ENCODE peak calls at places on chromosomes 2 and 18, in ten cellular contexts. W is neural crest cell; Z is GM04503; I is EH; T is M059J; S is stimulated activated effector memory CD8-positive, alpha-beta T cell treated with anti-CD3 and anti-CD28 coated beads, Interleukin-12 subunit alpha, Interleukin-12 subunit beta, amount 100 ng/mL, for 72 hours; E is GM23248; M is GM12865; Y is D721Med; C is dorsolateral prefrontal cortex. N is an unnamed sample.

GRCh38 chr2:150732064-150732463 is 244.6 kb upstream of the RND3 start:
- DNase-seq in S (no peak), C (no peak), E (peak), I (peak), M (peak), W (no peak), Y (no peak), Z (peak), T (peak), N (no peak)

GRCh38 chr18:50726960-50727589 is 92.7 kb downstream of the MRO start:
- DNase-seq in C (peak), I (no peak), T (no peak), S (no peak), E (no peak), Y (no peak), W (no peak), M (peak), Z (no peak), N (no peak)

GRCh38 chr18:27599202-27599829 is 414.2 kb upstream of the CHST9 start:
- DNase-seq in C (peak), Y (no peak), S (no peak), W (peak), I (peak), T (peak), M (peak), Z (peak), E (peak), N (peak)

GRCh38 chr18:29418136-29418535 is 1241.2 kb upstream of the CDH2 start:
- DNase-seq in E (peak), Z (peak), S (no peak), T (peak), M (no peak), C (no peak), Y (no peak), W (no peak), I (peak), N (no peak)

GRCh38 chr2:27379840-27380625 is 501 bp downstream of the ZNF513 start:
- DNase-seq in E (peak), C (peak), Y (no peak), Z (no peak), I (peak), S (no peak), W (peak), M (peak), T (peak), N (no peak)

GRCh38 chr18:74499633-74500032 is 3.5 kb downstream of the CNDP2 start:
- DNase-seq in I (peak), E (peak), S (peak), M (peak), Z (no peak), C (no peak), Y (no peak), T (peak), W (no peak), N (no peak)

GRCh38 chr2:85826990-85827878 is 61.6 kb downstream of the ST3GAL5 start:
- DNase-seq in Z (no peak), C (peak), S (peak), I (peak), T (peak), W (peak), M (peak), Y (peak), E (peak), N (peak)

GRCh38 chr2:134217924-134218323 is 35.9 kb upstream of the MGAT5 start:
- DNase-seq in T (no peak), E (peak), Y (no peak), M (peak), S (peak), Z (no peak), C (no peak), W (no peak), I (no peak), N (no peak)

GRCh38 chr2:189083088-189083487 is 96.5 kb downstream of the COL5A2 start:
- DNase-seq in Z (no peak), M (no peak), I (no peak), S (no peak), E (no peak), W (no peak), C (no peak), T (no peak), Y (no peak), N (no peak)

GRCh38 chr2:231037202-231037730 is at the start of gene C2orf72:
- DNase-seq in I (no peak), Y (peak), M (no peak), Z (no peak), C (no peak), T (no peak), E (peak), W (no peak), S (no peak), N (peak)

GRCh38 chr2:220219371-220219770 is 591.9 kb downstream of the SLC4A3 start:
- DNase-seq in W (no peak), Z (no peak), T (no peak), Y (no peak), C (no peak), E (no peak), M (no peak), I (no peak), S (no peak), N (no peak)

GRCh38 chr18:69677595-69677994 is 270.1 kb downstream of the CD226 start:
- DNase-seq in C (no peak), M (no peak), E (no peak), W (no peak), Y (no peak), Z (no peak), S (no peak), I (no peak), T (no peak), N (no peak)

GRCh38 chr2:85799215-85799956 is 45.6 kb downstream of the ATOH8 start:
- DNase-seq in T (peak), C (no peak), Y (no peak), Z (no peak), I (peak), E (no peak), M (no peak), W (no peak), S (no peak), N (no peak)

GRCh38 chr2:152826880-152827279 is 108.5 kb downstream of the ARL6IP6 start:
- DNase-seq in Y (no peak), Z (no peak), W (no peak), C (no peak), T (peak), M (no peak), I (peak), S (no peak), E (peak), N (no peak)

GRCh38 chr2:120763516-120763915 is 27.8 kb downstream of the GLI2 start:
- DNase-seq in Y (no peak), S (no peak), Z (no peak), E (no peak), I (no peak), W (no peak), M (no peak), T (no peak), C (no peak), N (no peak)

GRCh38 chr2:17257194-17257909 is 260.9 kb downstream of the RAD51AP2 start:
- DNase-seq in T (peak), C (no peak), Y (no peak), S (no peak), E (peak), W (no peak), I (no peak), M (no peak), Z (no peak), N (no peak)

GRCh38 chr2:19478441-19478840 is 120.0 kb upstream of the OSR1 start:
- DNase-seq in T (no peak), Z (no peak), Y (no peak), I (no peak), S (no peak), M (no peak), E (peak), C (no peak), W (no peak), N (no peak)

GRCh38 chr2:28725021-28725711 is 26.5 kb upstream of the PPP1CB start:
- DNase-seq in Y (no peak), C (no peak), Z (no peak), E (no peak), T (no peak), W (no peak), S (no peak), I (no peak), M (no peak), N (no peak)

GRCh38 chr2:231286964-231287363 is 88.5 kb downstream of the ARMC9 start:
- DNase-seq in S (no peak), C (no peak), T (no peak), Y (no peak), M (no peak), E (no peak), I (no peak), Z (no peak), W (no peak), N (no peak)

GRCh38 chr2:224938670-224939309 is 103.5 kb downstream of the DOCK10 start:
- DNase-seq in I (peak), T (peak), E (peak), C (no peak), S (no peak), Y (no peak), Z (no peak), W (no peak), M (peak), N (no peak)

GRCh38 chr2:217905395-217905794 is 97.4 kb downstream of the TNS1 start:
- DNase-seq in E (no peak), T (no peak), I (no peak), W (no peak), S (no peak), Y (no peak), M (no peak), C (peak), Z (no peak), N (no peak)

GRCh38 chr2:20450201-20451108 is 3.6 kb downstream of the RHOB start:
- DNase-seq in W (no peak), M (no peak), I (peak), E (peak), S (no peak), Y (no peak), C (peak), Z (peak), T (peak), N (no peak)

GRCh38 chr2:236628256-236628961 is 58.8 kb downstream of the ACKR3 start:
- DNase-seq in W (no peak), C (no peak), E (no peak), Z (no peak), I (no peak), M (no peak), Y (no peak), T (no peak), S (no peak), N (no peak)

GRCh38 chr18:67551146-67551545 is 34.6 kb upstream of the DSEL start:
- DNase-seq in E (no peak), Z (no peak), W (no peak), S (no peak), T (no peak), M (no peak), Y (no peak), I (no peak), C (no peak), N (no peak)

GRCh38 chr18:59143441-59143840 is 3.8 kb downstream of the SEC11C start:
- DNase-seq in Z (no peak), Y (no peak), M (peak), W (no peak), I (peak), T (peak), C (no peak), S (no peak), E (peak), N (no peak)

GRCh38 chr2:127811397-127811860 is 458 bp upstream of the WDR33 start:
- DNase-seq in C (peak), Z (no peak), Y (no peak), E (no peak), S (no peak), M (no peak), W (no peak), T (no peak), I (no peak), N (no peak)

GRCh38 chr18:62942578-62942977 is 227.2 kb downstream of the PHLPP1 start:
- DNase-seq in C (no peak), E (no peak), I (no peak), Z (no peak), T (no peak), M (no peak), Y (no peak), S (no peak), W (no peak), N (no peak)

GRCh38 chr2:170321526-170321925 is 143.6 kb downstream of the MYO3B start:
- DNase-seq in Y (no peak), E (no peak), C (no peak), T (no peak), S (no peak), Z (no peak), M (no peak), I (no peak), W (no peak), N (no peak)

GRCh38 chr18:37553633-37554398 is 11.8 kb downstream of the CELF4 start:
- DNase-seq in T (no peak), Y (no peak), S (no peak), I (no peak), C (no peak), W (no peak), M (no peak), E (no peak), Z (no peak), N (no peak)

GRCh38 chr2:189302274-189302948 is 122.8 kb upstream of the COL5A2 start:
- DNase-seq in T (peak), W (no peak), I (peak), Z (no peak), E (peak), M (peak), S (no peak), C (no peak), Y (no peak), N (no peak)

GRCh38 chr2:119820275-119820674 is 60.6 kb downstream of the PTPN4 start:
- DNase-seq in S (no peak), W (no peak), C (no peak), Y (no peak), E (peak), I (peak), Z (peak), M (no peak), T (peak), N (peak)

GRCh38 chr18:78021196-78021595 is 771.5 kb downstream of the GALR1 start:
- DNase-seq in T (no peak), M (no peak), W (no peak), C (no peak), Y (no peak), S (no peak), E (no peak), I (no peak), Z (no peak), N (no peak)

GRCh38 chr2:26352892-26353291 is 6.3 kb upstream of the ADGRF3 start:
- DNase-seq in I (peak), M (no peak), W (no peak), Y (no peak), E (peak), T (peak), C (no peak), S (no peak), Z (no peak), N (no peak)

GRCh38 chr2:223203971-223204370 is 152.0 kb downstream of the KCNE4 start:
- DNase-seq in W (no peak), M (no peak), Z (peak), T (peak), C (no peak), S (no peak), I (peak), E (peak), Y (no peak), N (no peak)

GRCh38 chr18:40929389-40929788 is 1025.6 kb upstream of the PIK3C3 start:
- DNase-seq in S (no peak), C (no peak), Z (no peak), I (no peak), Y (no peak), M (no peak), E (no peak), W (no peak), T (no peak), N (no peak)

GRCh38 chr2:67802824-67803223 is 260.0 kb downstream of the C1D start:
- DNase-seq in Y (no peak), E (no peak), Z (no peak), C (no peak), S (no peak), I (no peak), T (no peak), W (no peak), M (no peak), N (no peak)

GRCh38 chr2:112148477-112148876 is 10.3 kb downstream of the FBLN7 start:
- DNase-seq in C (no peak), T (no peak), Z (no peak), I (no peak), E (peak), W (no peak), M (no peak), S (peak), Y (no peak), N (no peak)

GRCh38 chr2:231810905-231811304 is 24.7 kb downstream of the COPS7B start:
- DNase-seq in W (no peak), Z (peak), I (peak), E (peak), Y (no peak), T (peak), S (no peak), C (no peak), M (no peak), N (no peak)

GRCh38 chr2:119216994-119217393 is 6.6 kb upstream of the STEAP3 start:
- DNase-seq in W (no peak), Z (no peak), M (no peak), C (no peak), Y (no peak), I (no peak), S (no peak), T (no peak), E (no peak), N (no peak)

GRCh38 chr18:55345103-55345950 is 242.7 kb downstream of the TCF4 start:
- DNase-seq in Y (no peak), M (no peak), I (no peak), E (no peak), S (no peak), C (no peak), W (no peak), Z (no peak), T (no peak), N (no peak)

N was measured in HEK293T.